ENCODE peak calls at places on chromosomes 7 and 10, in five cellular contexts. X is HFFc6, K is MCF 10A, O is right cardiac atrium, I is DMS 273 treated with DMSO at 0.1 percent for 48 hours. D is an unnamed sample.

GRCh38 chr10:100731603-100732596 is 13.5 kb upstream of the PAX2 start:
- DNase-seq in X (no peak), K (no peak), O (no peak), I (no peak), D (no peak)

GRCh38 chr10:71077796-71078453 is 134.4 kb upstream of the UNC5B start:
- DNase-seq in X (no peak), K (no peak), O (peak), I (no peak), D (no peak)

GRCh38 chr10:71767420-71768035 is 5.8 kb downstream of the VSIR start:
- DNase-seq in X (peak), K (peak), O (peak), I (no peak), D (peak)

GRCh38 chr10:75430000-75430763 is 1.2 kb upstream of the LRMDA start:
- DNase-seq in X (no peak), K (peak), O (peak), I (peak), D (no peak)

GRCh38 chr7:20200361-20200760 is 16.8 kb downstream of the MACC1 start:
- DNase-seq in X (no peak), K (no peak), O (no peak), I (no peak), D (no peak)

GRCh38 chr7:114973147-114973546 is 51.3 kb downstream of the MDFIC start:
- DNase-seq in X (no peak), K (peak), O (no peak), I (no peak), D (peak)

GRCh38 chr7:91434821-91435220 is 170.6 kb downstream of the FZD1 start:
- DNase-seq in X (no peak), K (no peak), O (no peak), I (no peak), D (peak)

GRCh38 chr10:14617850-14618249 is 156.8 kb downstream of the FAM107B start:
- DNase-seq in X (no peak), K (peak), O (no peak), I (no peak), D (peak)

GRCh38 chr10:36271631-36272340 is 629.7 kb upstream of the FZD8 start:
- DNase-seq in X (no peak), K (peak), O (no peak), I (no peak), D (no peak)

GRCh38 chr7:128129224-128129864 is 98.1 kb upstream of the LRRC4 start:
- DNase-seq in X (no peak), K (no peak), O (no peak), I (no peak), D (no peak)

GRCh38 chr10:1369197-1369596 is 313.0 kb downstream of the WDR37 start:
- DNase-seq in X (no peak), K (no peak), O (no peak), I (no peak), D (no peak)

GRCh38 chr7:49433794-49434193 is 339.6 kb upstream of the VWC2 start:
- DNase-seq in X (no peak), K (no peak), O (no peak), I (no peak), D (no peak)

GRCh38 chr10:97648557-97649404 is 8.3 kb downstream of the PI4K2A start:
- DNase-seq in X (peak), K (peak), O (no peak), I (no peak), D (peak)